ENCODE peak calls at places on chromosomes 11 and 22, in ten cellular contexts. One of them, this sample, is unnamed.

GRCh38 chr11:118892515-118892914 is 8.8 kb downstream of the CXCR5 start:
- DNase-seq in endodermal cell: no peak
- DNase-seq in sigmoid colon: no peak
- DNase-seq in AG04449: no peak
- DNase-seq in cardiac muscle cell: no peak
- DNase-seq in SK-N-SH: no peak
- DNase-seq in fibroblast of pulmonary artery: no peak
- DNase-seq in neural crest cell: no peak
- DNase-seq in ovary: peak; percentile 19
- DNase-seq in Calu3: no peak
- DNase-seq in this sample: no peak

GRCh38 chr22:26479792-26480610 is 3.6 kb downstream of the HPS4 start:
- DNase-seq in fibroblast of pulmonary artery: no peak
- DNase-seq in SK-N-SH: no peak
- DNase-seq in ovary: no peak
- DNase-seq in Calu3: no peak
- DNase-seq in neural crest cell: no peak
- DNase-seq in sigmoid colon: no peak
- DNase-seq in AG04449: no peak
- DNase-seq in endodermal cell: no peak
- DNase-seq in cardiac muscle cell: no peak
- DNase-seq in this sample: peak; percentile 57

GRCh38 chr22:39148727-39149535 is 3.5 kb downstream of the CBX7 start:
- DNase-seq in neural crest cell: no peak
- DNase-seq in SK-N-SH: peak; percentile 44
- DNase-seq in Calu3: no peak
- DNase-seq in cardiac muscle cell: no peak
- DNase-seq in ovary: peak; percentile 85
- DNase-seq in sigmoid colon: peak; percentile 88
- DNase-seq in AG04449: no peak
- DNase-seq in fibroblast of pulmonary artery: no peak
- DNase-seq in endodermal cell: peak; percentile 86
- DNase-seq in this sample: no peak

GRCh38 chr22:39179841-39180335 is 27.4 kb upstream of the CBX7 start:
- DNase-seq in ovary: peak; percentile 31
- DNase-seq in sigmoid colon: no peak
- DNase-seq in fibroblast of pulmonary artery: no peak
- DNase-seq in SK-N-SH: no peak
- DNase-seq in neural crest cell: no peak
- DNase-seq in Calu3: no peak
- DNase-seq in AG04449: no peak
- DNase-seq in cardiac muscle cell: no peak
- DNase-seq in endodermal cell: peak; percentile 90
- DNase-seq in this sample: no peak

GRCh38 chr11:32448232-32448631 is 12.9 kb upstream of the WT1 start:
- DNase-seq in sigmoid colon: no peak
- DNase-seq in SK-N-SH: no peak
- DNase-seq in endodermal cell: peak; percentile 72
- DNase-seq in AG04449: no peak
- DNase-seq in Calu3: no peak
- DNase-seq in ovary: no peak
- DNase-seq in cardiac muscle cell: peak; percentile 72
- DNase-seq in neural crest cell: peak; percentile 16
- DNase-seq in fibroblast of pulmonary artery: peak; percentile 69
- DNase-seq in this sample: peak; percentile 18

GRCh38 chr11:70460959-70461358 is 62.6 kb downstream of the CTTN start:
- DNase-seq in SK-N-SH: no peak
- DNase-seq in endodermal cell: no peak
- DNase-seq in cardiac muscle cell: no peak
- DNase-seq in neural crest cell: no peak
- DNase-seq in Calu3: no peak
- DNase-seq in sigmoid colon: no peak
- DNase-seq in ovary: no peak
- DNase-seq in AG04449: no peak
- DNase-seq in fibroblast of pulmonary artery: no peak
- DNase-seq in this sample: no peak

GRCh38 chr11:17581732-17582053 is 34.6 kb downstream of the OTOG start:
- DNase-seq in cardiac muscle cell: no peak
- DNase-seq in ovary: no peak
- DNase-seq in endodermal cell: no peak
- DNase-seq in fibroblast of pulmonary artery: no peak
- DNase-seq in neural crest cell: no peak
- DNase-seq in SK-N-SH: no peak
- DNase-seq in AG04449: no peak
- DNase-seq in sigmoid colon: no peak
- DNase-seq in Calu3: no peak
- DNase-seq in this sample: no peak

GRCh38 chr22:38316340-38317236 is 645 bp downstream of the CSNK1E start:
- DNase-seq in endodermal cell: peak; percentile 74
- DNase-seq in fibroblast of pulmonary artery: peak; percentile 64
- DNase-seq in neural crest cell: peak; percentile 57
- DNase-seq in cardiac muscle cell: peak; percentile 61
- DNase-seq in Calu3: peak; percentile 52
- DNase-seq in AG04449: no peak
- DNase-seq in ovary: peak; percentile 85
- DNase-seq in SK-N-SH: peak; percentile 79
- DNase-seq in sigmoid colon: peak; percentile 87
- DNase-seq in this sample: no peak

GRCh38 chr11:5608778-5609177 is 12.3 kb downstream of the TRIM6 start:
- DNase-seq in neural crest cell: no peak
- DNase-seq in ovary: no peak
- DNase-seq in SK-N-SH: no peak
- DNase-seq in fibroblast of pulmonary artery: peak; percentile 58
- DNase-seq in Calu3: no peak
- DNase-seq in AG04449: no peak
- DNase-seq in sigmoid colon: no peak
- DNase-seq in endodermal cell: no peak
- DNase-seq in cardiac muscle cell: no peak
- DNase-seq in this sample: no peak

GRCh38 chr11:5605849-5606248 is 9.4 kb downstream of the TRIM6 start:
- DNase-seq in sigmoid colon: no peak
- DNase-seq in cardiac muscle cell: no peak
- DNase-seq in endodermal cell: no peak
- DNase-seq in neural crest cell: no peak
- DNase-seq in AG04449: peak; percentile 63
- DNase-seq in Calu3: no peak
- DNase-seq in SK-N-SH: no peak
- DNase-seq in fibroblast of pulmonary artery: peak; percentile 87
- DNase-seq in ovary: no peak
- DNase-seq in this sample: no peak

GRCh38 chr11:5610446-5610845 is 14.0 kb downstream of the TRIM6 start:
- DNase-seq in endodermal cell: no peak
- DNase-seq in Calu3: no peak
- DNase-seq in fibroblast of pulmonary artery: no peak
- DNase-seq in SK-N-SH: no peak
- DNase-seq in cardiac muscle cell: no peak
- DNase-seq in AG04449: no peak
- DNase-seq in ovary: no peak
- DNase-seq in sigmoid colon: no peak
- DNase-seq in neural crest cell: no peak
- DNase-seq in this sample: no peak

DNA sequence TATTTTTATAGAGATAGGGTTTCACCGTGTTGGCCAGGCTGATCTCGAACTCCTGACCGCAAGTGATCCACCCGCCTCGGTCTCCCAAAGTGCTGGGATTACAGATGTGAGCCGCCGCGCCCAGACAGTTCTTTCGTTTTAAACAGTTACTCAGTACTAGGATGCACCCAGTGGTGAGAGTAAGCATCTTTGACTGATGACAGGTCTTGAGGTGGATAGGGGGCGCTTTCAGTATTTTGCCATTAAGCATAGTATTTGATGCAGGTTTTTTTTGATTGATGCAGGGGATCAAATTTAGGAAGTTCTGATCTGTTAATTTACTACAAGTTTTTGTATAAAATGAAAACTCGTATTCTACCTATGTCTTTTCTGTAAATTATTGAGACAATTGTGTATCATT is 13.2 kb upstream of the TRIM34 start:
- DNase-seq in neural crest cell: no peak
- DNase-seq in ovary: no peak
- DNase-seq in AG04449: no peak
- DNase-seq in Calu3: no peak
- DNase-seq in sigmoid colon: no peak
- DNase-seq in cardiac muscle cell: no peak
- DNase-seq in fibroblast of pulmonary artery: no peak
- DNase-seq in endodermal cell: no peak
- DNase-seq in SK-N-SH: no peak
- DNase-seq in this sample: no peak
- TF ChIP-seq CTCF in neural crest cell: no peak
- TF ChIP-seq CTCF in ovary: no peak
- TF ChIP-seq CTCF in AG04449: no peak
- TF ChIP-seq CTCF in Calu3: no peak
- TF ChIP-seq CTCF in sigmoid colon: no peak
- TF ChIP-seq CTCF in cardiac muscle cell: no peak
- TF ChIP-seq CTCF in fibroblast of pulmonary artery: no peak
- TF ChIP-seq CTCF in endodermal cell: peak; percentile 70
- TF ChIP-seq CTCF in SK-N-SH: peak; percentile 50
- TF ChIP-seq CTCF in this sample: no peak

DNA sequence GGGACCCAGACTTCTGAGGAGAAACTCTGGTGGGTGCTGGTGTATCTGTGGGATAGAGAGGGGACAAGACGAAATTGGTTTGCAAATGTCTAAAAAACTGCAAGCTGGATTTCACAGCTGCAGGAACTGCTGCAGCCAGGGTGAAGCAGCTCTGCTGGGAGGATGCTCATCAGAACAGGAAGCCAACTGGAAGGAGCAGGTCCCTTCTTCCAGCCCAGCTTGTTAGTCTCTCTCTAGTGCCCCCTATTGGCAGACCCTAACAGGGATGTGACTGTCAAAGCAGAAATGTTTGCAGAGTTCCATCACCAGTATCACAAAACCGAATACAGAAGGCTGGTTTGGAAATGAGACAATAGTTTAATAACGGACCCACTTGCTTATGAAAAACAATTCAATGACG is 74.8 kb upstream of the SLC22A12 start:
- DNase-seq in neural crest cell: no peak
- DNase-seq in fibroblast of pulmonary artery: no peak
- DNase-seq in cardiac muscle cell: no peak
- DNase-seq in Calu3: no peak
- DNase-seq in endodermal cell: peak; percentile 71
- DNase-seq in SK-N-SH: no peak
- DNase-seq in ovary: no peak
- DNase-seq in sigmoid colon: no peak
- DNase-seq in AG04449: no peak
- DNase-seq in this sample: no peak
- TF ChIP-seq CTCF in neural crest cell: peak; percentile 40
- TF ChIP-seq CTCF in fibroblast of pulmonary artery: no peak
- TF ChIP-seq CTCF in cardiac muscle cell: no peak
- TF ChIP-seq CTCF in Calu3: no peak
- TF ChIP-seq CTCF in endodermal cell: peak; percentile 65
- TF ChIP-seq CTCF in SK-N-SH: peak; percentile 19
- TF ChIP-seq CTCF in ovary: no peak
- TF ChIP-seq CTCF in sigmoid colon: no peak
- TF ChIP-seq CTCF in AG04449: no peak
- TF ChIP-seq CTCF in this sample: peak; percentile 26

GRCh38 chr22:20882855-20883254 is 24.0 kb downstream of the SNAP29 start:
- DNase-seq in neural crest cell: no peak
- DNase-seq in SK-N-SH: no peak
- DNase-seq in cardiac muscle cell: no peak
- DNase-seq in ovary: no peak
- DNase-seq in endodermal cell: no peak
- DNase-seq in fibroblast of pulmonary artery: no peak
- DNase-seq in Calu3: no peak
- DNase-seq in AG04449: no peak
- DNase-seq in sigmoid colon: no peak
- DNase-seq in this sample: no peak

GRCh38 chr22:20884454-20884853 is 25.6 kb downstream of the SNAP29 start:
- DNase-seq in cardiac muscle cell: no peak
- DNase-seq in ovary: no peak
- DNase-seq in fibroblast of pulmonary artery: no peak
- DNase-seq in SK-N-SH: no peak
- DNase-seq in sigmoid colon: no peak
- DNase-seq in Calu3: no peak
- DNase-seq in AG04449: no peak
- DNase-seq in endodermal cell: no peak
- DNase-seq in neural crest cell: no peak
- DNase-seq in this sample: no peak

GRCh38 chr22:20887375-20887774 is 28.6 kb downstream of the SNAP29 start:
- DNase-seq in cardiac muscle cell: no peak
- DNase-seq in ovary: no peak
- DNase-seq in fibroblast of pulmonary artery: no peak
- DNase-seq in sigmoid colon: no peak
- DNase-seq in neural crest cell: no peak
- DNase-seq in endodermal cell: no peak
- DNase-seq in Calu3: no peak
- DNase-seq in AG04449: no peak
- DNase-seq in SK-N-SH: peak; percentile 77
- DNase-seq in this sample: no peak

GRCh38 chr22:20885017-20885556 is 26.3 kb downstream of the SNAP29 start:
- DNase-seq in AG04449: no peak
- DNase-seq in SK-N-SH: peak; percentile 28
- DNase-seq in endodermal cell: no peak
- DNase-seq in cardiac muscle cell: no peak
- DNase-seq in neural crest cell: no peak
- DNase-seq in fibroblast of pulmonary artery: no peak
- DNase-seq in sigmoid colon: no peak
- DNase-seq in ovary: no peak
- DNase-seq in Calu3: no peak
- DNase-seq in this sample: no peak

DNA sequence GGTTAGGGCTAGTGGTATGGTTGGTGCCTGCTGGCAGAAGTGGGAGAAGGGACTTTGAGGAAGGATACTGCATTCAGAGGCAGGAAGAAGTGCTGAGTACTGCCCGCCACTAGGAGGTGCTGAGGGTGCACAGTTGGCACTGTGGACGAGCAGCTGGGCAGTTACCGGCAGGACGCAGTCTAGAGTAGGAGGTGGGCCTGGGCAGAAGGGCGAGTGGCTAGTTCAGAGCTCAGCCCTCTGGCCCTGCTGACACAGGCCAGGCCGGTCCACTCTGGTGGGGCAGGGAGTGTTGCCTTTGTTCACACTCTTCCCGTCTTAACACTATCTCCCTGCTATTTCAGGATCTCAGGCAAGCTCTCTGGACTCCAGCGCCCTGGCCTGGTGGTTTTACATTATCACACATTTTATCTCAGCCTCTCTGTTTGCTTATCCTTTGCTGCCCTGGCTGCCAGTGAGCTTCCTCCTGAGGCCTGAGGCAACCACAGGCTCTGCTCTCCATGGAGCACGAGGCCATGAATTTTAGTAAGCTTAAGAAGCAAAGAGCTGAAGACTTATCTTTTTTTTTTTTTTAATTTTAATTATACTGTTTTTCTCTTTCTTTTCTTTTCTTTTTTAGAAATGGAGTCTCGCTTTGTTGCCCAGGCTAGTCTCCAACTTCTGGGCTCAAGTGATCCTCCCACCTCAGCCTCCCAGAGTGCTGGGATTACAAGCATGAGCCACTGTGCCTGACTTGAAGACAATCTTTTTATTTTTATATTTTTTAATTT is 26.9 kb downstream of the SNAP29 start:
- DNase-seq in endodermal cell: peak; percentile 96
- DNase-seq in AG04449: peak; percentile 16
- DNase-seq in Calu3: peak; percentile 90
- DNase-seq in neural crest cell: peak; percentile 76
- DNase-seq in ovary: peak; percentile 76
- DNase-seq in SK-N-SH: peak; percentile 84
- DNase-seq in sigmoid colon: peak; percentile 89
- DNase-seq in fibroblast of pulmonary artery: peak; percentile 89
- DNase-seq in cardiac muscle cell: peak; percentile 84
- DNase-seq in this sample: peak; percentile 81
- TF ChIP-seq CTCF in endodermal cell: peak; percentile 98
- TF ChIP-seq CTCF in AG04449: peak; percentile 97
- TF ChIP-seq CTCF in Calu3: peak; percentile 98
- TF ChIP-seq CTCF in neural crest cell: peak; percentile 90
- TF ChIP-seq CTCF in ovary: peak; percentile 70
- TF ChIP-seq CTCF in SK-N-SH: peak; percentile 91
- TF ChIP-seq CTCF in sigmoid colon: peak; percentile 78
- TF ChIP-seq CTCF in fibroblast of pulmonary artery: peak; percentile 96
- TF ChIP-seq CTCF in cardiac muscle cell: peak; percentile 97
- TF ChIP-seq CTCF in this sample: peak; percentile 97

GRCh38 chr22:31199187-31199586 is 12.9 kb upstream of the LIMK2 start:
- DNase-seq in endodermal cell: peak; percentile 59
- DNase-seq in cardiac muscle cell: no peak
- DNase-seq in AG04449: no peak
- DNase-seq in SK-N-SH: no peak
- DNase-seq in ovary: no peak
- DNase-seq in fibroblast of pulmonary artery: peak; percentile 6
- DNase-seq in Calu3: no peak
- DNase-seq in neural crest cell: no peak
- DNase-seq in sigmoid colon: no peak
- DNase-seq in this sample: no peak
- TF ChIP-seq CTCF in endodermal cell: peak; percentile 65
- TF ChIP-seq CTCF in cardiac muscle cell: no peak
- TF ChIP-seq CTCF in AG04449: no peak
- TF ChIP-seq CTCF in SK-N-SH: peak; percentile 22
- TF ChIP-seq CTCF in ovary: no peak
- TF ChIP-seq CTCF in fibroblast of pulmonary artery: no peak
- TF ChIP-seq CTCF in Calu3: no peak
- TF ChIP-seq CTCF in neural crest cell: peak; percentile 27
- TF ChIP-seq CTCF in sigmoid colon: no peak
- TF ChIP-seq CTCF in this sample: no peak